ENCODE peak calls at places on chromosomes 12 and 14, in five cellular contexts. S, Z, T, E and A are unnamed samples.

GRCh38 chr14:93269341-93270068 is 62.4 kb downstream of the UBR7 start:
- DNase-seq in S (peak), Z (no peak), T (no peak), E (no peak), A (no peak)

GRCh38 chr12:87586158-87586557 is 443.0 kb downstream of the C12orf50 start:
- DNase-seq in S (no peak), Z (no peak), T (no peak), E (no peak), A (no peak)

GRCh38 chr12:6871052-6871957 is 1.8 kb downstream of the SPSB2 start:
- DNase-seq in S (no peak), Z (peak), T (no peak), E (no peak), A (no peak)

GRCh38 chr14:54955143-54955542 is 52.5 kb upstream of the GCH1 start:
- DNase-seq in S (no peak), Z (no peak), T (no peak), E (no peak), A (no peak)

GRCh38 chr12:91870872-91871707 is 274.6 kb downstream of the BTG1 start:
- DNase-seq in S (no peak), Z (no peak), T (no peak), E (no peak), A (no peak)

GRCh38 chr14:58922211-58922940 is 266.1 kb upstream of the DAAM1 start:
- DNase-seq in S (no peak), Z (no peak), T (no peak), E (no peak), A (no peak)

GRCh38 chr14:77071938-77072388 is 26.1 kb upstream of the CIPC start:
- DNase-seq in S (no peak), Z (no peak), T (no peak), E (no peak), A (no peak)

GRCh38 chr12:107761502-107761904 is 566 bp upstream of the PRDM4 start:
- DNase-seq in S (no peak), Z (no peak), T (no peak), E (no peak), A (no peak)

GRCh38 chr12:57621497-57622292 is 10.5 kb downstream of the ARHGEF25 start:
- DNase-seq in S (no peak), Z (peak), T (peak), E (no peak), A (peak)

GRCh38 chr12:51855586-51856428 is 7.3 kb upstream of the FIGNL2 start:
- DNase-seq in S (peak), Z (no peak), T (no peak), E (peak), A (no peak)

GRCh38 chr12:18700254-18700653 is 37.6 kb downstream of the PLCZ1 start:
- DNase-seq in S (no peak), Z (no peak), T (no peak), E (no peak), A (no peak)

GRCh38 chr12:32336261-32336660 is 63.1 kb upstream of the FGD4 start:
- DNase-seq in S (no peak), Z (no peak), T (no peak), E (no peak), A (no peak)

GRCh38 chr12:52910248-52910883 is 5.5 kb upstream of the KRT8 start:
- DNase-seq in S (peak), Z (no peak), T (no peak), E (no peak), A (no peak)

GRCh38 chr12:93657076-93657475 is 20.1 kb upstream of the CRADD start:
- DNase-seq in S (no peak), Z (no peak), T (no peak), E (no peak), A (no peak)

GRCh38 chr14:75044322-75044721 is 6.9 kb downstream of the MLH3 start:
- DNase-seq in S (no peak), Z (no peak), T (no peak), E (no peak), A (no peak)

GRCh38 chr12:48925218-48925871 is at the start of gene FKBP11:
- DNase-seq in S (no peak), Z (peak), T (peak), E (peak), A (peak)

GRCh38 chr12:124919646-124920352 is 5.3 kb upstream of the UBC start:
- DNase-seq in S (no peak), Z (no peak), T (no peak), E (no peak), A (no peak)

GRCh38 chr12:120795441-120796178 is 70.0 kb downstream of the ACADS start:
- DNase-seq in S (no peak), Z (no peak), T (no peak), E (no peak), A (no peak)

GRCh38 chr12:124709722-124710656 is 142.6 kb upstream of the NCOR2 start:
- DNase-seq in S (no peak), Z (no peak), T (no peak), E (no peak), A (no peak)

DNA sequence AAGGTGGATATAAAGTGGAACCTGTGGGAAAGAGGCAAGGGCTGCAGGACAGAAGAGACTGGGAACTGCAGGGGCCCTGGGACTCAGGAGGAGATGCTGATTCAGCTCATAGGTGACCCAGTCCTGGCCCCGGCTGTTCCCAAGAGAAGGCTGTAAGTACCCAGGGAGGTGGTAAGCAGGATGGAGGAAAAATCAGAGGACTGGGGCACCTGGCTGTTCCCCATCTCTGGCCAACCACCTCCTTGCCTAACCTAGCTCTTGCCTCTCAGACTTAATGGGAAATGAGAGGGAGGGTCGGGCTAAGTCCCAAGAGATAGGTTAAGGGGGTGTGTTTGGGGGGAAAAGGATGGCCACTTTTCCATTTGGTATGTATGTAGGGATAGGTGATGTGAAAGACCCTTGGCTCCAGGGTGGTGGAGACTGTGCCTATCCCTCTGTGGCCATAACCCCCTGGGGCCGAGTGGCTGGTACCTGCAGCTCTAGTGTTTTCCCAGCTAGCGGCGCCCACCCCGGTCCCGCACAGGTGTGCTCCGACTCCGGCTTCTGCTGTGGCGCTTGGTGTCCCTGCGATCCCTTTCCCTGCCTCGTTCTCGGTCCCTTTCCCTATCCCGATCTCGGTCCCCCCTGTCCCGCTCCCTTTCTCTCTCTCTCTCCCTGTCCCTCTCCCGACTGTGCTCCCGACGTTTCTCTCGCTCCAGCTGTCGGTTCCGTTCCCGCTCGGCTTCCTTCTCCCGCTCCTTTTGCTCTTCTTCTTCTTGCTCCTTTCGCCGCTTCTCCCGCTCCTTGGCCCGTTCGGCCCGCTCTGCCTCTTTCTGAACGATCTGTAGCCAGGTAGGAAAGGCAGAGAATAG is 1.6 kb upstream of the CDH24 start:
- DNase-seq in S (no peak), Z (no peak), T (peak), E (no peak), A (no peak)
- TF ChIP-seq POLR2A in S (no peak), Z (no peak), T (no peak), E (no peak), A (no peak)

DNA sequence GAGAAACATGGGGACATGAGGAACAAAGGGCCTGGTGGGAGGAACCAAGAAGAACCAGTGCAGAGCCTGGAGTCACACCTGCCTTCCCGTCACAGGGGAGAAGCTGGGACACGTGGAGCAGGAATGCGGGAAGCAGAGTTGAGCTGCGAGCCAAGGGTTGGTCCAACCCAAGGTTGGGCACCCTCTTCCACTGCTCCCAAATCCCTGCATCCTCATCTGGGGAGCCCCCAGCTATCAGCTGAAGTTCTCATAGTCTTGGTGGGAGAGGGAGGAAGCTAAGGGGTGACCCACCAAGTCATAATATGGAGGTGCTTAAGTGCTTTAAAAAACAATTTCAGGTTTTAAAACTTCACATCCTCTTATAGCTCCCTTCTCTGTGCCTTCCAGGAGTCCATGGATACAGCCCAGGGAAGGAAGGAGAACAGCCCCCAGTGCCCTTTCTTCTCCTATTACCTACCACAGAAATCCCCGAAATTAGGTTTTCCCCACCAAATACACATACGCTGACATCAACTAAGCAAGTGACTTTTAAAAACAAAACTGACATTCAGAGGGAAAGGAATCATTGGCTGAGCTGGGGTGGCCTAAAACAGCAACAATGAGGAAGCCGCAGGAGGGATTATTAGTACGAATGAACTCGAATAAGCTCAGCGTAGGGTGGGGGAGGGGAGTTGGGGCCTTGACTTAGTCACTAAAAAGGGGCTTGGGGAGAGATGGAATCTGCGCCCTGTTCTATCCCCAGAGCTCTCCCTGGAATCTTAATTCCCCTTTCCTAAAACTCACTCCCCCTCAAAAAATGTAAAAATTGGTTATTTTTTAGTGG is 4.5 kb downstream of the MYL6 start:
- DNase-seq in S (no peak), Z (no peak), T (no peak), E (no peak), A (no peak)
- H3K27ac ChIP-seq in S (no peak), Z (peak), T (peak), E (peak), A (peak)

GRCh38 chr12:106288510-106289195 is 13.9 kb upstream of the TCP11L2 start:
- DNase-seq in S (peak), Z (no peak), T (no peak), E (no peak), A (no peak)
- TF ChIP-seq POLR2AphosphoS5 in S (no peak), Z (peak), T (no peak), E (no peak), A (peak)

DNA sequence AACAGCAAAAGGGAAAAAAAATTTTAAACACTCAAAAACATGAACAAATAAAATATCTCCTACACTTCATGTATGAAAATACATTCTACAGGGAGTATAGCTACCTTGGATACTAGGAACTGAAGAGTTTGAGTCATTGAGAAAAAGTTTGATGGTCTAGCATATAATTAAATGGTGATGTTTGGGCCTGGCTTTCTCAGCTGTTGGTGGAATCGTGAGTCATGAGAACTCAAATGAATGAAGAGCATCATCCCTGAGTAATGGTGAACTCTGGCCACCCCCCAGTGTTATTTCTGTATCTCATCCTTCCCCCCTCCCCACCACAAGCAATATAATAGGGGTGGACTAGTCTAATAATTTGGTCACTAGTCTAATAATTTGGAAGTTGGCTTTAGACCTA is 6.7 kb upstream of the SLC6A15 start:
- DNase-seq in S (no peak), Z (no peak), T (no peak), E (no peak), A (no peak)
- TF ChIP-seq POLR2A in S (no peak), Z (no peak), T (no peak), E (no peak), A (no peak)

DNA sequence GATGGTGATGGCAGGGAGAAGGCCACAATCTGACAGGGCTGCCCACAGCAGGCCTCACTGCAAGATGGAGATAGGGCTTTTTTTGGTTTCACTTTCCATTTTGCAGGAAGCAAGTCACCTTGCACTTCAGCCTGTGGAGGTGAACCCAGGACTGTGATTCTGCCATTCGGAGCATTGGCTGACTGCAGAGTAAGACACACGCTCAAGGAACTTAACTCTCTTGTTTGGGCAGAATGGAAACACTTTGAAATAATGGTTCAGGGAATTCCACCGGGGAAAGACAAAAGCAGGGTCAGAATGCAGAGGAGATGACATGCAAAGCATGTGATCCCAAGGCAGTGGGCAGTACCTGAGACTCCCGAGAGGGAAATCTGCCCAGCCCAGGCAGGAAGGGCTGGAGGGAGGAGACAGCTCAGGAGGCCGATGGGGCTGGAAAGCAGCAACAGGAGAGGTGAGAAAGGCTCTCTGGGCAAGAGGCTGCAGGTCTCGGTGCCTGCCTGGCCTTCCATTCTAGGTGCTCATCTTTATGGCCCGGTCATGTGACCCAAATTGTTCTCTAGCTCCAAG is 58.7 kb upstream of the PRMT8 start:
- DNase-seq in S (peak), Z (peak), T (no peak), E (no peak), A (no peak)
- H3K27ac ChIP-seq in S (no peak), Z (peak), T (no peak), E (no peak), A (no peak)